ENCODE peak calls at places on chromosomes 13 and 19, in seven cellular contexts. One of them, this sample, is unnamed.

GRCh38 chr13:22489771-22490170 is 691.0 kb upstream of the SGCG start:
- DNase-seq in right cardiac atrium: no peak
- DNase-seq in cardiac muscle cell: no peak
- DNase-seq in neuronal stem cell: no peak
- DNase-seq in uterus: no peak
- DNase-seq in left lung: no peak
- DNase-seq in endodermal cell: no peak
- DNase-seq in this sample: no peak

GRCh38 chr19:51127032-51127431 is 2.3 kb downstream of the SIGLEC9 start:
- DNase-seq in right cardiac atrium: no peak
- DNase-seq in cardiac muscle cell: no peak
- DNase-seq in neuronal stem cell: no peak
- DNase-seq in uterus: no peak
- DNase-seq in left lung: no peak
- DNase-seq in endodermal cell: no peak
- DNase-seq in this sample: no peak

GRCh38 chr19:3895788-3896187 is 15.3 kb downstream of the ATCAY start:
- DNase-seq in right cardiac atrium: no peak
- DNase-seq in cardiac muscle cell: no peak
- DNase-seq in neuronal stem cell: no peak
- DNase-seq in uterus: no peak
- DNase-seq in left lung: no peak
- DNase-seq in endodermal cell: no peak
- DNase-seq in this sample: no peak

GRCh38 chr13:71320452-71320851 is 546.6 kb downstream of the DACH1 start:
- DNase-seq in right cardiac atrium: no peak
- DNase-seq in cardiac muscle cell: peak; percentile 18
- DNase-seq in neuronal stem cell: no peak
- DNase-seq in uterus: no peak
- DNase-seq in left lung: no peak
- DNase-seq in endodermal cell: peak; percentile 63
- DNase-seq in this sample: no peak

GRCh38 chr19:54837542-54837941 is 12.7 kb upstream of the KIR3DL2 start:
- DNase-seq in right cardiac atrium: no peak
- DNase-seq in cardiac muscle cell: no peak
- DNase-seq in neuronal stem cell: no peak
- DNase-seq in uterus: no peak
- DNase-seq in left lung: no peak
- DNase-seq in endodermal cell: no peak
- DNase-seq in this sample: no peak

GRCh38 chr19:15195987-15196682 is 4.7 kb downstream of the NOTCH3 start:
- DNase-seq in right cardiac atrium: no peak
- DNase-seq in cardiac muscle cell: peak; percentile 53
- DNase-seq in neuronal stem cell: no peak
- DNase-seq in uterus: no peak
- DNase-seq in left lung: peak; percentile 92
- DNase-seq in endodermal cell: peak; percentile 98
- DNase-seq in this sample: no peak

GRCh38 chr13:41694902-41695301 is 237.6 kb downstream of the RGCC start:
- DNase-seq in right cardiac atrium: peak; percentile 55
- DNase-seq in cardiac muscle cell: peak; percentile 61
- DNase-seq in neuronal stem cell: no peak
- DNase-seq in uterus: peak; percentile 62
- DNase-seq in left lung: no peak
- DNase-seq in endodermal cell: no peak
- DNase-seq in this sample: no peak

GRCh38 chr13:39056018-39056417 is 17.8 kb downstream of the NHLRC3 start:
- DNase-seq in right cardiac atrium: no peak
- DNase-seq in cardiac muscle cell: no peak
- DNase-seq in neuronal stem cell: no peak
- DNase-seq in uterus: no peak
- DNase-seq in left lung: no peak
- DNase-seq in endodermal cell: no peak
- DNase-seq in this sample: no peak

GRCh38 chr19:19120308-19121156 is 17.7 kb downstream of the TMEM161A start:
- DNase-seq in right cardiac atrium: peak; percentile 75
- DNase-seq in cardiac muscle cell: peak; percentile 95
- DNase-seq in neuronal stem cell: peak; percentile 95
- DNase-seq in uterus: peak; percentile 90
- DNase-seq in left lung: peak; percentile 76
- DNase-seq in endodermal cell: peak; percentile 100
- DNase-seq in this sample: no peak

GRCh38 chr19:17920527-17920926 is 12.3 kb upstream of the CCDC124 start:
- DNase-seq in right cardiac atrium: no peak
- DNase-seq in cardiac muscle cell: no peak
- DNase-seq in neuronal stem cell: no peak
- DNase-seq in uterus: no peak
- DNase-seq in left lung: no peak
- DNase-seq in endodermal cell: no peak
- DNase-seq in this sample: no peak

GRCh38 chr13:28568286-28568685 is 73.4 kb upstream of the FLT1 start:
- DNase-seq in right cardiac atrium: peak; percentile 72
- DNase-seq in cardiac muscle cell: peak; percentile 90
- DNase-seq in neuronal stem cell: no peak
- DNase-seq in uterus: peak; percentile 17
- DNase-seq in left lung: no peak
- DNase-seq in endodermal cell: no peak
- DNase-seq in this sample: no peak

GRCh38 chr19:12867120-12868099 is 13.8 kb downstream of the DNASE2 start:
- DNase-seq in right cardiac atrium: peak; percentile 63
- DNase-seq in cardiac muscle cell: peak; percentile 91
- DNase-seq in neuronal stem cell: peak; percentile 90
- DNase-seq in uterus: peak; percentile 57
- DNase-seq in left lung: peak; percentile 87
- DNase-seq in endodermal cell: peak; percentile 97
- DNase-seq in this sample: peak; percentile 57

GRCh38 chr13:47499358-47500150 is 501.5 kb downstream of the SUCLA2 start:
- DNase-seq in right cardiac atrium: no peak
- DNase-seq in cardiac muscle cell: no peak
- DNase-seq in neuronal stem cell: no peak
- DNase-seq in uterus: no peak
- DNase-seq in left lung: no peak
- DNase-seq in endodermal cell: no peak
- DNase-seq in this sample: no peak

GRCh38 chr13:47216176-47216822 is 319.4 kb upstream of the HTR2A start:
- DNase-seq in right cardiac atrium: no peak
- DNase-seq in cardiac muscle cell: no peak
- DNase-seq in neuronal stem cell: no peak
- DNase-seq in uterus: no peak
- DNase-seq in left lung: no peak
- DNase-seq in endodermal cell: no peak
- DNase-seq in this sample: no peak

DNA sequence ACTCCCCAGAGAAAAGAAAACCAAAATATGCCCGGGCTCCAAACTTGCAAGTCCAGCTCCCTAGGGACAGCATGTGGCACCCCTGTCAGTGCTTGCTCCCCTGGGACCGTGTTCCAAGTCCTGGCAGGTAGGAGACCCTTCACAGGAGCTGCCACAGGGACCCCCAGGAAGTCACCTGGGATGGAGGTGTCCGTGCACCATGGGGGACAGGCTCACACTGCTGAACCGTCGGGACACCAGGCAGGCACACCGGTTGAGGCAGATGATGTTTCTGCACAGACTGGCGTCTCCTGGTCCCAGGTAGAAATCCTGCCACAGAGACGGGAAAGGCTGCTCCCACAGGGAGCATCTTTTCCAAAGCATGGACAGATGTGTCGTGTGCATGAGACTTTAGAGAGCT is 11.7 kb upstream of the PROZ start:
- DNase-seq in right cardiac atrium: no peak
- DNase-seq in cardiac muscle cell: no peak
- DNase-seq in neuronal stem cell: no peak
- DNase-seq in uterus: no peak
- DNase-seq in left lung: no peak
- DNase-seq in endodermal cell: peak; percentile 33
- DNase-seq in this sample: no peak
- H3K27ac ChIP-seq in right cardiac atrium: no peak overlapping the region
- H3K27ac ChIP-seq in cardiac muscle cell: no peak overlapping the region
- H3K27ac ChIP-seq in neuronal stem cell: no peak overlapping the region
- H3K27ac ChIP-seq in uterus: no peak overlapping the region
- H3K27ac ChIP-seq in left lung: no peak overlapping the region
- H3K27ac ChIP-seq in endodermal cell: no peak overlapping the region
- H3K27ac ChIP-seq in this sample: no peak overlapping the region

GRCh38 chr13:98487522-98487921 is 89.4 kb downstream of the STK24 start:
- DNase-seq in right cardiac atrium: no peak
- DNase-seq in cardiac muscle cell: no peak
- DNase-seq in neuronal stem cell: no peak
- DNase-seq in uterus: no peak
- DNase-seq in left lung: no peak
- DNase-seq in endodermal cell: peak; percentile 18
- DNase-seq in this sample: no peak

GRCh38 chr13:98487016-98487415 is 89.9 kb downstream of the STK24 start:
- DNase-seq in right cardiac atrium: no peak
- DNase-seq in cardiac muscle cell: no peak
- DNase-seq in neuronal stem cell: no peak
- DNase-seq in uterus: no peak
- DNase-seq in left lung: no peak
- DNase-seq in endodermal cell: peak; percentile 35
- DNase-seq in this sample: no peak

GRCh38 chr13:98484289-98485219 is 92.4 kb downstream of the STK24 start:
- DNase-seq in right cardiac atrium: peak; percentile 73
- DNase-seq in cardiac muscle cell: peak; percentile 94
- DNase-seq in neuronal stem cell: peak; percentile 61
- DNase-seq in uterus: peak; percentile 69
- DNase-seq in left lung: peak; percentile 85
- DNase-seq in endodermal cell: peak; percentile 94
- DNase-seq in this sample: peak; percentile 73

GRCh38 chr13:98485561-98485960 is 91.3 kb downstream of the STK24 start:
- DNase-seq in right cardiac atrium: no peak
- DNase-seq in cardiac muscle cell: no peak
- DNase-seq in neuronal stem cell: no peak
- DNase-seq in uterus: no peak
- DNase-seq in left lung: no peak
- DNase-seq in endodermal cell: peak; percentile 53
- DNase-seq in this sample: no peak

DNA sequence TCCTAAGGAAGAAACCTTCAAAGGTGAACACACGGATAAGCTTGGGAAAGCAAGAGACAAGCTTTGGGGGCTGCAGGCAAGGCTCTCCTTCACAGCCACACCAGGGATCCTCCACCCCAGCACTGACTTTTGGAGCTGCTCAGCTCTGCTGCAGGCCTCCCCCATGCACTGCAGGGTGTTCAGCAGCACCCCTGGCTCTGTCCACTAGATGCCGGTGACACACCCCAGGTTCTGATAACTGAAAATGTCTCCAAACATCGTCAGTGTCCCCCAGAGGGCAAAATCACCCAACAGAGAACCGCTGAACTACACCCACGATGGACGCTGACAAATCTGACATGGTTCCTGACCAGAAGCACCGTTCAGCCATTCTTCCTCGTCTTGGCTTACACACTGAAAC is 90.5 kb downstream of the STK24 start:
- DNase-seq in right cardiac atrium: no peak
- DNase-seq in cardiac muscle cell: no peak
- DNase-seq in neuronal stem cell: no peak
- DNase-seq in uterus: no peak
- DNase-seq in left lung: no peak
- DNase-seq in endodermal cell: peak; percentile 48
- DNase-seq in this sample: no peak
- H3K27ac ChIP-seq in right cardiac atrium: no peak overlapping the region
- H3K27ac ChIP-seq in cardiac muscle cell: peak overlapping the region; percentile 98
- H3K27ac ChIP-seq in neuronal stem cell: no peak overlapping the region
- H3K27ac ChIP-seq in uterus: no peak overlapping the region
- H3K27ac ChIP-seq in left lung: no peak overlapping the region
- H3K27ac ChIP-seq in endodermal cell: no peak overlapping the region
- H3K27ac ChIP-seq in this sample: no peak overlapping the region

GRCh38 chr19:34088292-34088691 is 84.0 kb upstream of the LSM14A start:
- DNase-seq in right cardiac atrium: no peak
- DNase-seq in cardiac muscle cell: no peak
- DNase-seq in neuronal stem cell: no peak
- DNase-seq in uterus: no peak
- DNase-seq in left lung: no peak
- DNase-seq in endodermal cell: no peak
- DNase-seq in this sample: no peak

GRCh38 chr19:34084396-34085145 is 87.7 kb upstream of the LSM14A start:
- DNase-seq in right cardiac atrium: no peak
- DNase-seq in cardiac muscle cell: no peak
- DNase-seq in neuronal stem cell: no peak
- DNase-seq in uterus: no peak
- DNase-seq in left lung: no peak
- DNase-seq in endodermal cell: no peak
- DNase-seq in this sample: no peak

GRCh38 chr19:34089566-34089965 is 82.7 kb upstream of the LSM14A start:
- DNase-seq in right cardiac atrium: no peak
- DNase-seq in cardiac muscle cell: no peak
- DNase-seq in neuronal stem cell: no peak
- DNase-seq in uterus: no peak
- DNase-seq in left lung: no peak
- DNase-seq in endodermal cell: no peak
- DNase-seq in this sample: no peak

GRCh38 chr19:34082289-34083077 is 89.8 kb upstream of the LSM14A start:
- DNase-seq in right cardiac atrium: no peak
- DNase-seq in cardiac muscle cell: peak; percentile 27
- DNase-seq in neuronal stem cell: peak; percentile 18
- DNase-seq in uterus: no peak
- DNase-seq in left lung: no peak
- DNase-seq in endodermal cell: peak; percentile 78
- DNase-seq in this sample: no peak

GRCh38 chr19:34085336-34085735 is 87.0 kb upstream of the LSM14A start:
- DNase-seq in right cardiac atrium: no peak
- DNase-seq in cardiac muscle cell: no peak
- DNase-seq in neuronal stem cell: no peak
- DNase-seq in uterus: no peak
- DNase-seq in left lung: no peak
- DNase-seq in endodermal cell: no peak
- DNase-seq in this sample: no peak
- H3K27ac ChIP-seq in right cardiac atrium: no peak overlapping the region
- H3K27ac ChIP-seq in cardiac muscle cell: no peak overlapping the region
- H3K27ac ChIP-seq in neuronal stem cell: no peak overlapping the region
- H3K27ac ChIP-seq in uterus: no peak overlapping the region
- H3K27ac ChIP-seq in left lung: no peak overlapping the region
- H3K27ac ChIP-seq in endodermal cell: no peak overlapping the region
- H3K27ac ChIP-seq in this sample: no peak overlapping the region

GRCh38 chr19:41219924-41220567 is 1.0 kb downstream of the AXL start:
- DNase-seq in right cardiac atrium: peak; percentile 80
- DNase-seq in cardiac muscle cell: peak; percentile 19
- DNase-seq in neuronal stem cell: no peak
- DNase-seq in uterus: peak; percentile 66
- DNase-seq in left lung: peak; percentile 62
- DNase-seq in endodermal cell: peak; percentile 67
- DNase-seq in this sample: no peak
- H3K27ac ChIP-seq in right cardiac atrium: peak overlapping the region; percentile 68
- H3K27ac ChIP-seq in cardiac muscle cell: no peak overlapping the region
- H3K27ac ChIP-seq in neuronal stem cell: no peak overlapping the region
- H3K27ac ChIP-seq in uterus: peak overlapping the region; percentile 91
- H3K27ac ChIP-seq in left lung: peak overlapping the region; percentile 71
- H3K27ac ChIP-seq in endodermal cell: no peak overlapping the region
- H3K27ac ChIP-seq in this sample: no peak overlapping the region

GRCh38 chr13:44311011-44311481 is 62.6 kb upstream of the SERP2 start:
- DNase-seq in right cardiac atrium: no peak
- DNase-seq in cardiac muscle cell: no peak
- DNase-seq in neuronal stem cell: no peak
- DNase-seq in uterus: no peak
- DNase-seq in left lung: no peak
- DNase-seq in endodermal cell: no peak
- DNase-seq in this sample: no peak
- H3K27ac ChIP-seq in right cardiac atrium: no peak overlapping the region
- H3K27ac ChIP-seq in cardiac muscle cell: no peak overlapping the region
- H3K27ac ChIP-seq in neuronal stem cell: no peak overlapping the region
- H3K27ac ChIP-seq in uterus: no peak overlapping the region
- H3K27ac ChIP-seq in left lung: no peak overlapping the region
- H3K27ac ChIP-seq in endodermal cell: no peak overlapping the region
- H3K27ac ChIP-seq in this sample: no peak overlapping the region

This sample was measured in CD4-positive, alpha-beta T cell.